ENCODE peak calls at places on chromosomes 12 and 14, in five cellular contexts. One of them, this sample, is unnamed.

GRCh38 chr12:54195736-54196347 is 7.1 kb upstream of the SMUG1 start:
- DNase-seq in adrenal gland: peak
- DNase-seq in PC-9: no peak
- DNase-seq in fibroblast of mammary gland: peak
- DNase-seq in right lobe of liver: no peak
- DNase-seq in this sample: no peak

GRCh38 chr14:23640524-23641141 is 4.5 kb downstream of the DHRS2 start:
- DNase-seq in adrenal gland: peak
- DNase-seq in PC-9: peak
- DNase-seq in fibroblast of mammary gland: peak
- DNase-seq in right lobe of liver: no peak
- DNase-seq in this sample: peak

GRCh38 chr14:95286649-95287048 is 33.1 kb downstream of the CLMN start:
- DNase-seq in adrenal gland: peak
- DNase-seq in PC-9: no peak
- DNase-seq in fibroblast of mammary gland: no peak
- DNase-seq in right lobe of liver: no peak
- DNase-seq in this sample: no peak

GRCh38 chr12:19912996-19913395 is 455.3 kb upstream of the PDE3A start:
- DNase-seq in adrenal gland: no peak
- DNase-seq in PC-9: no peak
- DNase-seq in fibroblast of mammary gland: no peak
- DNase-seq in right lobe of liver: peak
- DNase-seq in this sample: no peak

GRCh38 chr14:106883218-106883692 is 1356.9 kb downstream of the TMEM121 start:
- DNase-seq in adrenal gland: peak
- DNase-seq in PC-9: no peak
- DNase-seq in fibroblast of mammary gland: no peak
- DNase-seq in right lobe of liver: no peak
- DNase-seq in this sample: no peak

GRCh38 chr12:124294686-124295315 is at the start of gene RFLNA:
- DNase-seq in adrenal gland: no peak
- DNase-seq in PC-9: no peak
- DNase-seq in fibroblast of mammary gland: no peak
- DNase-seq in right lobe of liver: peak
- DNase-seq in this sample: no peak

GRCh38 chr14:63517354-63517753 is 25.8 kb downstream of the PPP2R5E start:
- DNase-seq in adrenal gland: no peak
- DNase-seq in PC-9: no peak
- DNase-seq in fibroblast of mammary gland: no peak
- DNase-seq in right lobe of liver: no peak
- DNase-seq in this sample: no peak

GRCh38 chr14:94485944-94486841 is 10.2 kb upstream of the SERPINA9 start:
- DNase-seq in adrenal gland: peak
- DNase-seq in PC-9: peak
- DNase-seq in fibroblast of mammary gland: peak
- DNase-seq in right lobe of liver: peak
- DNase-seq in this sample: peak

GRCh38 chr12:54017027-54017788 is 8.4 kb downstream of the HOXC8 start:
- DNase-seq in adrenal gland: peak
- DNase-seq in PC-9: no peak
- DNase-seq in fibroblast of mammary gland: peak
- DNase-seq in right lobe of liver: no peak
- DNase-seq in this sample: no peak

GRCh38 chr14:80047761-80048160 is 163.5 kb downstream of the DIO2 start:
- DNase-seq in adrenal gland: no peak
- DNase-seq in PC-9: no peak
- DNase-seq in fibroblast of mammary gland: no peak
- DNase-seq in right lobe of liver: no peak
- DNase-seq in this sample: no peak

GRCh38 chr14:53542692-53543091 is 389.6 kb upstream of the DDHD1 start:
- DNase-seq in adrenal gland: peak
- DNase-seq in PC-9: peak
- DNase-seq in fibroblast of mammary gland: peak
- DNase-seq in right lobe of liver: no peak
- DNase-seq in this sample: no peak

GRCh38 chr12:70635713-70636112 is 1.5 kb downstream of the PTPRB start:
- DNase-seq in adrenal gland: no peak
- DNase-seq in PC-9: no peak
- DNase-seq in fibroblast of mammary gland: no peak
- DNase-seq in right lobe of liver: no peak
- DNase-seq in this sample: no peak

GRCh38 chr12:64625243-64626077 is 15.2 kb downstream of the RASSF3 start:
- DNase-seq in adrenal gland: peak
- DNase-seq in PC-9: peak
- DNase-seq in fibroblast of mammary gland: peak
- DNase-seq in right lobe of liver: no peak
- DNase-seq in this sample: peak

GRCh38 chr12:57377103-57377840 is 53.6 kb downstream of the R3HDM2 start:
- DNase-seq in adrenal gland: no peak
- DNase-seq in PC-9: no peak
- DNase-seq in fibroblast of mammary gland: no peak
- DNase-seq in right lobe of liver: no peak
- DNase-seq in this sample: no peak

GRCh38 chr12:52428121-52428520 is 6.0 kb downstream of the KRT75 start:
- DNase-seq in adrenal gland: no peak
- DNase-seq in PC-9: no peak
- DNase-seq in fibroblast of mammary gland: no peak
- DNase-seq in right lobe of liver: no peak
- DNase-seq in this sample: no peak

GRCh38 chr12:69688021-69688420 is 11.1 kb downstream of the BEST3 start:
- DNase-seq in adrenal gland: no peak
- DNase-seq in PC-9: no peak
- DNase-seq in fibroblast of mammary gland: no peak
- DNase-seq in right lobe of liver: no peak
- DNase-seq in this sample: no peak

GRCh38 chr14:56482306-56482705 is 97.3 kb upstream of the TMEM260 start:
- DNase-seq in adrenal gland: no peak
- DNase-seq in PC-9: peak
- DNase-seq in fibroblast of mammary gland: peak
- DNase-seq in right lobe of liver: no peak
- DNase-seq in this sample: no peak

GRCh38 chr12:107404981-107405380 is 280.6 kb upstream of the PWP1 start:
- DNase-seq in adrenal gland: peak
- DNase-seq in PC-9: peak
- DNase-seq in fibroblast of mammary gland: peak
- DNase-seq in right lobe of liver: no peak
- DNase-seq in this sample: no peak

GRCh38 chr12:2691340-2692111 is 103.2 kb upstream of the FKBP4 start:
- DNase-seq in adrenal gland: no peak
- DNase-seq in PC-9: no peak
- DNase-seq in fibroblast of mammary gland: no peak
- DNase-seq in right lobe of liver: no peak
- DNase-seq in this sample: no peak

GRCh38 chr14:104686624-104687517 is 2.5 kb upstream of the INF2 start:
- DNase-seq in adrenal gland: no peak
- DNase-seq in PC-9: no peak
- DNase-seq in fibroblast of mammary gland: no peak
- DNase-seq in right lobe of liver: no peak
- DNase-seq in this sample: peak

GRCh38 chr14:104688505-104688754 is 988 bp upstream of the INF2 start:
- DNase-seq in adrenal gland: no peak
- DNase-seq in PC-9: no peak
- DNase-seq in fibroblast of mammary gland: no peak
- DNase-seq in right lobe of liver: no peak
- DNase-seq in this sample: no peak

GRCh38 chr14:104688755-104689619 is at the start of gene INF2:
- DNase-seq in adrenal gland: peak
- DNase-seq in PC-9: peak
- DNase-seq in fibroblast of mammary gland: peak
- DNase-seq in right lobe of liver: peak
- DNase-seq in this sample: peak

GRCh38 chr14:104685998-104686610 is 3.3 kb upstream of the INF2 start:
- DNase-seq in adrenal gland: no peak
- DNase-seq in PC-9: no peak
- DNase-seq in fibroblast of mammary gland: no peak
- DNase-seq in right lobe of liver: no peak
- DNase-seq in this sample: no peak

GRCh38 chr14:104687601-104688504 is 1.6 kb upstream of the INF2 start:
- DNase-seq in adrenal gland: peak
- DNase-seq in PC-9: peak
- DNase-seq in fibroblast of mammary gland: peak
- DNase-seq in right lobe of liver: peak
- DNase-seq in this sample: peak
- H3K4me3 ChIP-seq in adrenal gland: peak
- H3K4me3 ChIP-seq in PC-9: peak
- H3K4me3 ChIP-seq in fibroblast of mammary gland: no peak
- H3K4me3 ChIP-seq in right lobe of liver: peak
- H3K4me3 ChIP-seq in this sample: peak

GRCh38 chr14:100648474-100649172 is 61.4 kb upstream of the BEGAIN start:
- DNase-seq in adrenal gland: no peak
- DNase-seq in PC-9: no peak
- DNase-seq in fibroblast of mammary gland: no peak
- DNase-seq in right lobe of liver: no peak
- DNase-seq in this sample: no peak

GRCh38 chr14:100644784-100645183 is 57.6 kb upstream of the BEGAIN start:
- DNase-seq in adrenal gland: no peak
- DNase-seq in PC-9: no peak
- DNase-seq in fibroblast of mammary gland: no peak
- DNase-seq in right lobe of liver: no peak
- DNase-seq in this sample: no peak

GRCh38 chr14:100645200-100645985 is 58.2 kb upstream of the BEGAIN start:
- DNase-seq in adrenal gland: peak
- DNase-seq in PC-9: peak
- DNase-seq in fibroblast of mammary gland: peak
- DNase-seq in right lobe of liver: peak
- DNase-seq in this sample: peak

GRCh38 chr14:100644383-100644782 is 57.2 kb upstream of the BEGAIN start:
- DNase-seq in adrenal gland: no peak
- DNase-seq in PC-9: no peak
- DNase-seq in fibroblast of mammary gland: no peak
- DNase-seq in right lobe of liver: no peak
- DNase-seq in this sample: no peak

DNA sequence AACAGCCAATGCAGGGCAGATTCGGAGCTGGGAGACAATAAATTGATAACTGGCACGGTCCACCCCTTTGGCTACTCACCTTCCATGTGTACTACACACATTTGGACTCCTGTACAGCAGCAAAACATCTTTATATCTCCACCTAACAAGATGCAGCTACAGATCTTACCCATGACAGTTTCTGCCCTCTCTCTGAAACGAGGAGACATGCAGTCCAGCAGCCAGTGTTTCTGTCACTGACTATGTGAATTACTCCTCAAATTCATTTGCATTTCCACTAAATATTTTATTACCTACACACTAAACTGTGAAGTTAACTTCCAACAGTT is 58.7 kb upstream of the BEGAIN start:
- DNase-seq in adrenal gland: no peak
- DNase-seq in PC-9: no peak
- DNase-seq in fibroblast of mammary gland: no peak
- DNase-seq in right lobe of liver: no peak
- DNase-seq in this sample: no peak
- H3K4me3 ChIP-seq in adrenal gland: no peak
- H3K4me3 ChIP-seq in PC-9: no peak
- H3K4me3 ChIP-seq in fibroblast of mammary gland: no peak
- H3K4me3 ChIP-seq in right lobe of liver: no peak
- H3K4me3 ChIP-seq in this sample: no peak

GRCh38 chr12:119179335-119180021 is 747 bp downstream of the HSPB8 start:
- DNase-seq in adrenal gland: peak
- DNase-seq in PC-9: peak
- DNase-seq in fibroblast of mammary gland: peak
- DNase-seq in right lobe of liver: no peak
- DNase-seq in this sample: no peak
- H3K4me3 ChIP-seq in adrenal gland: peak
- H3K4me3 ChIP-seq in PC-9: peak
- H3K4me3 ChIP-seq in fibroblast of mammary gland: peak
- H3K4me3 ChIP-seq in right lobe of liver: peak
- H3K4me3 ChIP-seq in this sample: peak

GRCh38 chr12:51320311-51320694 is 3.7 kb downstream of the BIN2 start:
- DNase-seq in adrenal gland: no peak
- DNase-seq in PC-9: no peak
- DNase-seq in fibroblast of mammary gland: no peak
- DNase-seq in right lobe of liver: no peak
- DNase-seq in this sample: no peak

GRCh38 chr12:51321882-51322281 is 2.1 kb downstream of the BIN2 start:
- DNase-seq in adrenal gland: no peak
- DNase-seq in PC-9: peak
- DNase-seq in fibroblast of mammary gland: no peak
- DNase-seq in right lobe of liver: no peak
- DNase-seq in this sample: no peak

GRCh38 chr12:51318846-51319570 is 5.0 kb downstream of the BIN2 start:
- DNase-seq in adrenal gland: no peak
- DNase-seq in PC-9: no peak
- DNase-seq in fibroblast of mammary gland: no peak
- DNase-seq in right lobe of liver: no peak
- DNase-seq in this sample: no peak

GRCh38 chr12:51322452-51322851 is 1.5 kb downstream of the BIN2 start:
- DNase-seq in adrenal gland: no peak
- DNase-seq in PC-9: no peak
- DNase-seq in fibroblast of mammary gland: no peak
- DNase-seq in right lobe of liver: no peak
- DNase-seq in this sample: no peak

DNA sequence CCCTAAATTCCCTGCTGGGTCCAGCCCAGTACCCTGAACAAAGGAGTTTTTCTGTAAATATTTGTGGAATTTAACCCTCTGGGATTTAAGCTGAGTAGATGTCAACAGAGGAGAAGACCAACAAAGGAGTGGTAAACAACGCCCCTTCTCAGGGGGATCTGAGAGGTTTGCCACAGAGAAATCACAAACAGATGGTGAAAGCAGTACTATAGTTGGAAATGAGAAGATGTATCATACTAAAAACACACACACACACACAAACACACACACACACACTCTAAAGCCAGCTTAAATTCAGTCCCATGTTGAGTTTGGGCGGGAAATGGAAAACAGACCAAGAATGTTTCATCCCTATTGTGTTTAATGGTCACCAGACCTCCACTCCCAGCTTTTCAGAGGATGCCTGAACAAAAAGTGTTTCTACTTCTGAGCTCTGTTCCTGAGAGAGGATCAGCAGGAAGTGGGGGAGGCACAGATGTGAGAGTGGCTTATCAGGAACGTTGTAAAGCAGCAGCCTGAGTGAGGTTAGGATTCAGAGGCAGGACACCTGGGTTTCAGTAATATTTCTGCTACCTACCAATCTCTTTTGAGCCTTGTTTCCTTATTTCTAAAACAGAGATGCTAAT is 3.2 kb downstream of the BIN2 start:
- DNase-seq in adrenal gland: no peak
- DNase-seq in PC-9: no peak
- DNase-seq in fibroblast of mammary gland: peak
- DNase-seq in right lobe of liver: no peak
- DNase-seq in this sample: no peak
- H3K4me3 ChIP-seq in adrenal gland: no peak
- H3K4me3 ChIP-seq in PC-9: no peak
- H3K4me3 ChIP-seq in fibroblast of mammary gland: no peak
- H3K4me3 ChIP-seq in right lobe of liver: no peak
- H3K4me3 ChIP-seq in this sample: no peak